ENCODE peak calls at places on chromosomes 12 and 14, in seven cellular contexts. A, P, N, K, E, W and G are unnamed samples.
A peak's percentile ranks its signal among the peaks of the same experiment; 100 is the strongest.

GRCh38 chr14:94545131-94545841 is 16.0 kb upstream of the SERPINA4 start:
- DNase-seq in A (no peak), P (no peak), N (no peak), K (peak; percentile 60), E (peak; percentile 62), W (no peak), G (no peak)

GRCh38 chr12:96907681-96908163 is 665 bp downstream of the NEDD1 start:
- DNase-seq in A (peak; percentile 9), P (no peak), N (no peak), K (no peak), E (peak; percentile 63), W (no peak), G (peak; percentile 28)

GRCh38 chr12:42706331-42706730 is 116.8 kb upstream of the PRICKLE1 start:
- DNase-seq in A (no peak), P (no peak), N (no peak), K (no peak), E (no peak), W (no peak), G (no peak)

GRCh38 chr14:76644875-76645518 is 116.3 kb upstream of the VASH1 start:
- DNase-seq in A (peak; percentile 29), P (no peak), N (no peak), K (peak; percentile 4), E (peak; percentile 84), W (no peak), G (peak; percentile 48)

GRCh38 chr12:110100315-110100970 is 23.7 kb upstream of the IFT81 start:
- DNase-seq in A (peak; percentile 56), P (peak; percentile 41), N (peak; percentile 64), K (peak; percentile 61), E (peak; percentile 82), W (peak; percentile 31), G (peak; percentile 75)

GRCh38 chr14:104315169-104315568 is 176.8 kb downstream of the KIF26A start:
- DNase-seq in A (no peak), P (no peak), N (no peak), K (no peak), E (no peak), W (no peak), G (no peak)

GRCh38 chr14:37466003-37466622 is 128.9 kb downstream of the FOXA1 start:
- DNase-seq in A (no peak), P (no peak), N (no peak), K (no peak), E (no peak), W (no peak), G (no peak)

GRCh38 chr12:51773145-51773869 is 75.2 kb downstream of the FIGNL2 start:
- DNase-seq in A (no peak), P (no peak), N (peak; percentile 41), K (no peak), E (no peak), W (no peak), G (no peak)

GRCh38 chr12:28941248-28941647 is 207.8 kb upstream of the FAR2 start:
- DNase-seq in A (no peak), P (no peak), N (no peak), K (no peak), E (no peak), W (no peak), G (no peak)

GRCh38 chr12:62631531-62632520 is 165.2 kb downstream of the MON2 start:
- DNase-seq in A (peak; percentile 39), P (no peak), N (peak; percentile 52), K (peak; percentile 48), E (peak; percentile 75), W (no peak), G (peak; percentile 75)

GRCh38 chr12:57852620-57853509 is 6.3 kb upstream of the CTDSP2 start:
- DNase-seq in A (no peak), P (no peak), N (no peak), K (no peak), E (peak; percentile 92), W (no peak), G (no peak)

GRCh38 chr12:117579939-117580717 is 218.7 kb upstream of the NOS1 start:
- DNase-seq in A (no peak), P (no peak), N (no peak), K (no peak), E (no peak), W (no peak), G (no peak)

GRCh38 chr12:68446896-68447806 is 115.0 kb upstream of the MDM1 start:
- DNase-seq in A (no peak), P (no peak), N (no peak), K (no peak), E (peak; percentile 90), W (no peak), G (no peak)

GRCh38 chr12:54684636-54685630 is 36.8 kb upstream of the DCD start:
- DNase-seq in A (no peak), P (no peak), N (no peak), K (no peak), E (peak; percentile 56), W (no peak), G (no peak)

GRCh38 chr12:112924986-112925385 is 13.3 kb upstream of the OAS3 start:
- DNase-seq in A (no peak), P (no peak), N (no peak), K (no peak), E (no peak), W (no peak), G (no peak)

GRCh38 chr14:51574009-51574408 is 77.7 kb upstream of the FRMD6 start:
- DNase-seq in A (no peak), P (no peak), N (no peak), K (no peak), E (no peak), W (no peak), G (no peak)

GRCh38 chr14:59698793-59699192 is 122.2 kb upstream of the CCDC175 start:
- DNase-seq in A (no peak), P (no peak), N (no peak), K (no peak), E (no peak), W (no peak), G (no peak)

GRCh38 chr14:105430535-105430934 is 10.9 kb downstream of the MTA1 start:
- DNase-seq in A (no peak), P (no peak), N (no peak), K (no peak), E (no peak), W (no peak), G (no peak)

GRCh38 chr14:36519431-36520321 is at the start of gene NKX2-1:
- DNase-seq in A (no peak), P (no peak), N (no peak), K (no peak), E (peak; percentile 61), W (no peak), G (peak; percentile 56)

GRCh38 chr12:109734219-109735000 is 20.8 kb downstream of the FAM222A start:
- DNase-seq in A (no peak), P (no peak), N (no peak), K (no peak), E (peak; percentile 79), W (no peak), G (no peak)

GRCh38 chr14:77031680-77032482 is 3.4 kb upstream of the IRF2BPL start:
- DNase-seq in A (no peak), P (no peak), N (no peak), K (peak; percentile 32), E (no peak), W (no peak), G (no peak)

GRCh38 chr14:41922014-41922413 is 315.3 kb downstream of the LRFN5 start:
- DNase-seq in A (no peak), P (no peak), N (no peak), K (no peak), E (no peak), W (no peak), G (no peak)

GRCh38 chr12:123571343-123571813 is 13.0 kb upstream of the TMED2 start:
- DNase-seq in A (no peak), P (no peak), N (no peak), K (peak; percentile 10), E (peak; percentile 34), W (no peak), G (no peak)

GRCh38 chr14:70921669-70922068 is 14.4 kb downstream of the PCNX1 start:
- DNase-seq in A (no peak), P (no peak), N (no peak), K (no peak), E (no peak), W (no peak), G (no peak)

GRCh38 chr12:123602651-123603195 is 824 bp downstream of the DDX55 start:
- DNase-seq in A (no peak), P (no peak), N (no peak), K (no peak), E (peak; percentile 7), W (no peak), G (no peak)

GRCh38 chr14:50001146-50001998 is 108.5 kb downstream of the ARF6 start:
- DNase-seq in A (peak; percentile 45), P (peak; percentile 21), N (no peak), K (no peak), E (no peak), W (no peak), G (peak; percentile 71)

GRCh38 chr12:111361717-111362576 is 6.9 kb downstream of the PHETA1 start:
- DNase-seq in A (no peak), P (no peak), N (no peak), K (no peak), E (no peak), W (no peak), G (no peak)

GRCh38 chr14:66603945-66604344 is 96.0 kb downstream of the GPHN start:
- DNase-seq in A (no peak), P (no peak), N (no peak), K (no peak), E (no peak), W (no peak), G (no peak)

GRCh38 chr12:6938353-6939186 is 5.0 kb upstream of the RNU7-1 start:
- DNase-seq in A (no peak), P (no peak), N (no peak), K (no peak), E (no peak), W (no peak), G (no peak)

GRCh38 chr12:52402873-52403510 is 3.1 kb downstream of the KRT82 start:
- DNase-seq in A (no peak), P (no peak), N (no peak), K (no peak), E (no peak), W (no peak), G (no peak)